ENCODE peak calls at places on chromosomes 4 and X, in seven cellular contexts. One of them, this sample, is unnamed.

GRCh38 chr4:102578819-102579218 is 77.7 kb downstream of the NFKB1 start:
- DNase-seq in CD8-positive, alpha-beta T cell: no peak
- DNase-seq in GM10248: no peak
- DNase-seq in transverse colon: no peak
- DNase-seq in HFFc6: no peak
- DNase-seq in coronary artery: no peak
- DNase-seq in GM20000: no peak
- DNase-seq in this sample: no peak

GRCh38 chr4:80201326-80202151 is 4.2 kb downstream of the PRDM8 start:
- DNase-seq in HFFc6: peak; percentile 62
- DNase-seq in coronary artery: no peak
- DNase-seq in GM20000: peak; percentile 62
- DNase-seq in GM10248: no peak
- DNase-seq in transverse colon: peak; percentile 45
- DNase-seq in CD8-positive, alpha-beta T cell: peak; percentile 52
- DNase-seq in this sample: peak; percentile 89

GRCh38 chr4:148270600-148270999 is 171.6 kb downstream of the NR3C2 start:
- DNase-seq in GM10248: no peak
- DNase-seq in CD8-positive, alpha-beta T cell: no peak
- DNase-seq in coronary artery: no peak
- DNase-seq in GM20000: no peak
- DNase-seq in HFFc6: no peak
- DNase-seq in transverse colon: no peak
- DNase-seq in this sample: no peak

GRCh38 chrX:38968344-38968743 is 167.1 kb downstream of the MID1IP1 start:
- DNase-seq in coronary artery: no peak
- DNase-seq in GM10248: no peak
- DNase-seq in GM20000: no peak
- DNase-seq in transverse colon: no peak
- DNase-seq in HFFc6: peak; percentile 40
- DNase-seq in CD8-positive, alpha-beta T cell: no peak
- DNase-seq in this sample: no peak

GRCh38 chr4:53816561-53816960 is 225.3 kb upstream of the LNX1 start:
- DNase-seq in CD8-positive, alpha-beta T cell: no peak
- DNase-seq in GM10248: no peak
- DNase-seq in transverse colon: no peak
- DNase-seq in GM20000: no peak
- DNase-seq in HFFc6: peak; percentile 7
- DNase-seq in coronary artery: no peak
- DNase-seq in this sample: peak; percentile 25

GRCh38 chr4:67765928-67766327 is 11.7 kb upstream of the GNRHR start:
- DNase-seq in HFFc6: no peak
- DNase-seq in GM10248: no peak
- DNase-seq in coronary artery: no peak
- DNase-seq in transverse colon: no peak
- DNase-seq in GM20000: no peak
- DNase-seq in CD8-positive, alpha-beta T cell: no peak
- DNase-seq in this sample: peak; percentile 31

GRCh38 chr4:36187723-36188333 is 56.5 kb downstream of the ARAP2 start:
- DNase-seq in transverse colon: no peak
- DNase-seq in HFFc6: no peak
- DNase-seq in GM10248: no peak
- DNase-seq in GM20000: peak; percentile 7
- DNase-seq in coronary artery: no peak
- DNase-seq in CD8-positive, alpha-beta T cell: no peak
- DNase-seq in this sample: peak; percentile 33

GRCh38 chr4:126778348-126778747 is 854.4 kb upstream of the INTU start:
- DNase-seq in coronary artery: no peak
- DNase-seq in GM10248: no peak
- DNase-seq in HFFc6: peak; percentile 71
- DNase-seq in transverse colon: no peak
- DNase-seq in GM20000: no peak
- DNase-seq in CD8-positive, alpha-beta T cell: no peak
- DNase-seq in this sample: peak; percentile 83

GRCh38 chr4:25881187-25881586 is 18.4 kb upstream of the SEL1L3 start:
- DNase-seq in HFFc6: no peak
- DNase-seq in coronary artery: no peak
- DNase-seq in GM20000: no peak
- DNase-seq in GM10248: no peak
- DNase-seq in CD8-positive, alpha-beta T cell: no peak
- DNase-seq in transverse colon: no peak
- DNase-seq in this sample: no peak

GRCh38 chrX:42755820-42756219 is 22.1 kb downstream of the PPP1R2C start:
- DNase-seq in GM10248: no peak
- DNase-seq in CD8-positive, alpha-beta T cell: no peak
- DNase-seq in GM20000: no peak
- DNase-seq in transverse colon: no peak
- DNase-seq in coronary artery: no peak
- DNase-seq in HFFc6: no peak
- DNase-seq in this sample: peak; percentile 42

GRCh38 chr4:70313736-70314135 is 21.0 kb upstream of the CABS1 start:
- DNase-seq in CD8-positive, alpha-beta T cell: no peak
- DNase-seq in coronary artery: no peak
- DNase-seq in transverse colon: no peak
- DNase-seq in GM10248: no peak
- DNase-seq in HFFc6: no peak
- DNase-seq in GM20000: no peak
- DNase-seq in this sample: no peak

GRCh38 chr4:94582517-94582916 is 130.8 kb downstream of the PDLIM5 start:
- DNase-seq in coronary artery: no peak
- DNase-seq in GM10248: no peak
- DNase-seq in GM20000: no peak
- DNase-seq in transverse colon: no peak
- DNase-seq in CD8-positive, alpha-beta T cell: no peak
- DNase-seq in HFFc6: no peak
- DNase-seq in this sample: no peak

GRCh38 chr4:41880840-41881831 is 54.1 kb upstream of the TMEM33 start:
- DNase-seq in HFFc6: no peak
- DNase-seq in coronary artery: no peak
- DNase-seq in transverse colon: no peak
- DNase-seq in GM20000: no peak
- DNase-seq in CD8-positive, alpha-beta T cell: no peak
- DNase-seq in GM10248: no peak
- DNase-seq in this sample: no peak

GRCh38 chr4:65195002-65195401 is 475.3 kb downstream of the EPHA5 start:
- DNase-seq in GM10248: no peak
- DNase-seq in GM20000: no peak
- DNase-seq in CD8-positive, alpha-beta T cell: no peak
- DNase-seq in coronary artery: no peak
- DNase-seq in transverse colon: no peak
- DNase-seq in HFFc6: no peak
- DNase-seq in this sample: no peak

GRCh38 chr4:121070696-121071639 is 1.4 kb downstream of the NDNF start:
- DNase-seq in CD8-positive, alpha-beta T cell: no peak
- DNase-seq in GM20000: peak; percentile 16
- DNase-seq in GM10248: peak; percentile 14
- DNase-seq in transverse colon: peak; percentile 67
- DNase-seq in coronary artery: no peak
- DNase-seq in HFFc6: peak; percentile 19
- DNase-seq in this sample: no peak

GRCh38 chr4:98995183-98996055 is at the start of gene METAP1:
- DNase-seq in GM20000: peak; percentile 99
- DNase-seq in transverse colon: peak; percentile 97
- DNase-seq in GM10248: peak; percentile 96
- DNase-seq in coronary artery: peak; percentile 94
- DNase-seq in CD8-positive, alpha-beta T cell: peak; percentile 91
- DNase-seq in HFFc6: peak; percentile 97
- DNase-seq in this sample: peak; percentile 92

GRCh38 chr4:10082459-10083272 is 33.9 kb downstream of the WDR1 start:
- DNase-seq in CD8-positive, alpha-beta T cell: no peak
- DNase-seq in HFFc6: no peak
- DNase-seq in transverse colon: peak; percentile 3
- DNase-seq in GM20000: no peak
- DNase-seq in coronary artery: peak; percentile 59
- DNase-seq in GM10248: no peak
- DNase-seq in this sample: no peak

GRCh38 chrX:9180623-9181022 is 146.7 kb upstream of the FAM9B start:
- DNase-seq in GM20000: no peak
- DNase-seq in GM10248: no peak
- DNase-seq in CD8-positive, alpha-beta T cell: no peak
- DNase-seq in HFFc6: no peak
- DNase-seq in transverse colon: no peak
- DNase-seq in coronary artery: no peak
- DNase-seq in this sample: no peak

GRCh38 chrX:129980043-129980442 is 2.4 kb upstream of the BCORL1 start:
- DNase-seq in GM20000: peak; percentile 69
- DNase-seq in transverse colon: peak; percentile 51
- DNase-seq in HFFc6: no peak
- DNase-seq in CD8-positive, alpha-beta T cell: no peak
- DNase-seq in coronary artery: no peak
- DNase-seq in GM10248: peak; percentile 53
- DNase-seq in this sample: no peak

GRCh38 chrX:114165537-114165936 is 418.3 kb upstream of the HTR2C start:
- DNase-seq in CD8-positive, alpha-beta T cell: no peak
- DNase-seq in GM10248: no peak
- DNase-seq in GM20000: no peak
- DNase-seq in HFFc6: no peak
- DNase-seq in coronary artery: no peak
- DNase-seq in transverse colon: no peak
- DNase-seq in this sample: no peak

GRCh38 chrX:114166601-114167000 is 417.3 kb upstream of the HTR2C start:
- DNase-seq in coronary artery: no peak
- DNase-seq in HFFc6: no peak
- DNase-seq in GM10248: no peak
- DNase-seq in CD8-positive, alpha-beta T cell: no peak
- DNase-seq in GM20000: no peak
- DNase-seq in transverse colon: no peak
- DNase-seq in this sample: no peak

DNA sequence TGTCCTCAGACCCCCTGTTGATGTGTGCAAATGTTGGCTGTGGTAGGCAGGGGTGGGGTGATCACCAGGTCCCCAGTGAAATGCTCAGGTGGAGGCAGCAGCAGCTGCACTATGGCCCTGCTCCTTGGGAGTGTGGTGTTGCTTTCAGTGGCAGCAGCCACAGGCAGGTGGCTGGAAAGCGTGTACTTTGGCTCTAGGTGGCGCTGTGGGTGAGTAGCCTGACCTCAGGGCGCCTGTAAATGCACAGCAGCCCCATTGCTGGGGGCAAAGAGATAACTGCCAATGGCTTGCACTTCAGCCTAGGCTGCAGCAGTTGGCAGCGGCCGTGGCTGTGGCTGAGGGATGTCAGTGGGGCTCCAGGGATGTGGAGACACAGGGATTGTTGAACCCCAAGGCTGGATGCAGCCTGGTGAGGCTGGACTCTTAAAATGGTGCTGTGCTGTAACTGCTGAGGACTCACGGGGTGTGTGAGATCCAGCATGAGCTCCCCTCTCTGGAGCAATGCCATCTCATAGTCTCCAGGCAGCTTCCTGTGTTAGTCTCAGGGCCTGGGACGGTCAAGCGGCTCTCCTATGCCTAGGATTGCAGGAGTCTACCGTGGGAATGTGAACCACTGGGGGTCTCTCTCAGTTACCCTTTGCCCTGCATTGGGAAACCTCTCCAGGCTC is 421.7 kb upstream of the HTR2C start:
- DNase-seq in GM20000: no peak
- DNase-seq in coronary artery: no peak
- DNase-seq in GM10248: no peak
- DNase-seq in CD8-positive, alpha-beta T cell: no peak
- DNase-seq in HFFc6: no peak
- DNase-seq in transverse colon: no peak
- DNase-seq in this sample: no peak
- TF ChIP-seq CTCF in GM20000: no peak
- TF ChIP-seq CTCF in coronary artery: no peak
- TF ChIP-seq CTCF in GM10248: no peak
- TF ChIP-seq CTCF in CD8-positive, alpha-beta T cell: no peak
- TF ChIP-seq CTCF in HFFc6: no peak
- TF ChIP-seq CTCF in transverse colon: no peak
- TF ChIP-seq CTCF in this sample: no peak

DNA sequence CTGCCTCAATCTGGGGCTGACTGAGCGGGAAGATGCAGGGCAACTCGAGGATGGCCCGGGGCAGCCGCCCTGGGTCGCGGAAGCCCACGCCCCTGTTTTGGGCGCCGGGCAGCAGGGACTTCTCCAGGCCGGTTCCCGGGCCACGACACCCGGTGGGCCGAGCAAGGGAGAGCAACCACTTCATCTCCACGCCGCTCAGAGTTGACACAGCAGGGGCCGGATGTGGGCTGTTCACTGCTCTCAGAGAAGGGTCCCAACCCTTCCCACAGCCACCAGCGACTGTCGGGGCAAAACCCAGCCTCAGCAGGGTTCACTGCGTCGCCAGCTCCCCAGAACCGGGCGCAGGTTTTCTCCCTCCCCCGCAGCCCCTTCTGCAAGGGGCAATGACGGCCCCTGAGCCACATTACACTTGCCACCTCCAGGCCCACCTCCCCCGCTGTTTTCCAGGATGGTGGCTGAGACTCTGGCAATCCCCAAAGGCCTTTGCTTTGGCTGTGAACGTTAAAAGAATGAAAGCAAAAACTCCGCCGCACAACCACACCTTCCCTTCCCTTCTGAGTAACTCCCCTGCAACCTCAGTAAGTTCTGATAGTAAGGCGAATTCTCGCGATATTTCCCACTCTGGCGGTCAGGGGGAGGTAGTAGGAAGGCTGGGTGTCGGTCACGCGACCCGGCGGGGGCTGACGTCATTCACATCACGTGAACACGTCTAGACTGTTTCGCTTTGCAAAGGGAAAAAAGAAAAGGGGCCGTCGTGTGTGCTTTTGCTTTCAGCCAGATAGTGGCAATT is 718 bp upstream of the CAMK2D start:
- DNase-seq in GM20000: peak; percentile 95
- DNase-seq in coronary artery: peak; percentile 99
- DNase-seq in transverse colon: peak; percentile 99
- DNase-seq in HFFc6: peak; percentile 100
- DNase-seq in CD8-positive, alpha-beta T cell: peak; percentile 98
- DNase-seq in GM10248: peak; percentile 91
- DNase-seq in this sample: peak; percentile 100
- TF ChIP-seq CTCF in GM20000: no peak
- TF ChIP-seq CTCF in coronary artery: no peak
- TF ChIP-seq CTCF in transverse colon: peak; percentile 11
- TF ChIP-seq CTCF in HFFc6: peak; percentile 7
- TF ChIP-seq CTCF in CD8-positive, alpha-beta T cell: no peak
- TF ChIP-seq CTCF in GM10248: no peak
- TF ChIP-seq CTCF in this sample: peak; percentile 12

GRCh38 chrX:13487731-13488505 is 81.5 kb upstream of the EGFL6 start:
- DNase-seq in CD8-positive, alpha-beta T cell: peak; percentile 8
- DNase-seq in GM10248: peak; percentile 45
- DNase-seq in HFFc6: peak; percentile 87
- DNase-seq in transverse colon: peak; percentile 46
- DNase-seq in GM20000: peak; percentile 32
- DNase-seq in coronary artery: no peak
- DNase-seq in this sample: peak; percentile 88
- TF ChIP-seq CTCF in CD8-positive, alpha-beta T cell: peak; percentile 56
- TF ChIP-seq CTCF in GM10248: peak; percentile 8
- TF ChIP-seq CTCF in HFFc6: peak; percentile 79
- TF ChIP-seq CTCF in transverse colon: peak; percentile 54
- TF ChIP-seq CTCF in GM20000: peak; percentile 45
- TF ChIP-seq CTCF in coronary artery: peak; percentile 36
- TF ChIP-seq CTCF in this sample: peak; percentile 77

GRCh38 chr4:169770411-169770810 is 12.7 kb upstream of the HPF1 start:
- DNase-seq in GM10248: no peak
- DNase-seq in CD8-positive, alpha-beta T cell: no peak
- DNase-seq in HFFc6: no peak
- DNase-seq in GM20000: no peak
- DNase-seq in coronary artery: no peak
- DNase-seq in transverse colon: no peak
- DNase-seq in this sample: no peak

GRCh38 chr4:169773889-169774288 is 16.1 kb upstream of the HPF1 start:
- DNase-seq in HFFc6: no peak
- DNase-seq in CD8-positive, alpha-beta T cell: no peak
- DNase-seq in GM20000: no peak
- DNase-seq in coronary artery: no peak
- DNase-seq in transverse colon: no peak
- DNase-seq in GM10248: no peak
- DNase-seq in this sample: no peak

GRCh38 chr4:169774466-169775445 is 17.0 kb upstream of the HPF1 start:
- DNase-seq in transverse colon: no peak
- DNase-seq in HFFc6: no peak
- DNase-seq in coronary artery: no peak
- DNase-seq in GM20000: no peak
- DNase-seq in GM10248: peak; percentile 22
- DNase-seq in CD8-positive, alpha-beta T cell: peak; percentile 19
- DNase-seq in this sample: no peak
- TF ChIP-seq CTCF in transverse colon: no peak
- TF ChIP-seq CTCF in HFFc6: peak; percentile 41
- TF ChIP-seq CTCF in coronary artery: no peak
- TF ChIP-seq CTCF in GM20000: no peak
- TF ChIP-seq CTCF in GM10248: peak; percentile 42
- TF ChIP-seq CTCF in CD8-positive, alpha-beta T cell: no peak
- TF ChIP-seq CTCF in this sample: peak; percentile 19